ENCODE peak calls at places on chromosomes 5 and 9, in six cellular contexts. T, X, J, H, G and F are unnamed samples.

GRCh38 chr9:134708672-134709038 is 67.1 kb downstream of the COL5A1 start:
- DNase-seq in X (no peak), T (no peak), G (no peak), J (no peak), H (no peak), F (no peak)

GRCh38 chr5:138064526-138064925 is 19.3 kb upstream of the WNT8A start:
- DNase-seq in G (no peak), J (no peak), X (no peak), H (no peak), T (no peak), F (no peak)

GRCh38 chr5:64972591-64972990 is 203.9 kb downstream of the CWC27 start:
- DNase-seq in J (no peak), X (no peak), H (no peak), T (peak), G (no peak), F (no peak)

GRCh38 chr9:2271426-2271825 is 256.3 kb downstream of the SMARCA2 start:
- DNase-seq in X (no peak), J (peak), G (no peak), H (no peak), T (no peak), F (peak)

GRCh38 chr5:8458038-8458383 is 589.1 kb downstream of the MTRR start:
- DNase-seq in T (peak), X (no peak), G (no peak), H (no peak), J (no peak), F (no peak)

GRCh38 chr5:170896779-170897178 is 35.0 kb downstream of the RANBP17 start:
- DNase-seq in T (peak), J (peak), H (peak), G (no peak), X (no peak), F (peak)

GRCh38 chr9:105994970-105995369 is 300.6 kb downstream of the TMEM38B start:
- DNase-seq in X (no peak), H (no peak), G (peak), J (no peak), T (no peak), F (peak)

GRCh38 chr9:91033802-91034201 is 232.2 kb downstream of the SYK start:
- DNase-seq in J (peak), T (no peak), H (peak), G (peak), X (no peak), F (peak)

GRCh38 chr5:172437445-172438303 is 16.7 kb downstream of the SH3PXD2B start:
- DNase-seq in X (no peak), T (peak), G (peak), H (no peak), J (no peak), F (no peak)

GRCh38 chr9:91119147-91119546 is 242.6 kb downstream of the AUH start:
- DNase-seq in H (no peak), J (no peak), T (peak), G (peak), X (no peak), F (peak)

GRCh38 chr5:78604693-78605092 is 43.9 kb downstream of the LHFPL2 start:
- DNase-seq in G (no peak), J (no peak), T (no peak), H (no peak), X (no peak), F (no peak)

GRCh38 chr9:33800886-33801285 is 5.5 kb downstream of the PRSS3 start:
- DNase-seq in J (no peak), T (no peak), G (no peak), H (no peak), X (no peak), F (no peak)

GRCh38 chr9:113581865-113582697 is 118.6 kb downstream of the RGS3 start:
- DNase-seq in T (peak), X (no peak), H (no peak), G (peak), J (no peak), F (peak)

GRCh38 chr5:25006734-25007133 is 362.0 kb upstream of the CDH10 start:
- DNase-seq in G (peak), J (no peak), H (no peak), T (no peak), X (peak), F (no peak)

GRCh38 chr5:54460181-54460919 is 4.9 kb downstream of the HSPB3 start:
- DNase-seq in H (no peak), X (no peak), G (peak), J (no peak), T (peak), F (no peak)

GRCh38 chr5:9546973-9547947 is 1.4 kb upstream of the SEMA5A start:
- DNase-seq in T (peak), J (peak), H (peak), X (no peak), G (peak), F (no peak)

GRCh38 chr5:9831823-9832222 is 201.7 kb upstream of the TAS2R1 start:
- DNase-seq in T (peak), X (no peak), H (no peak), G (no peak), J (no peak), F (no peak)

GRCh38 chr5:133690746-133691145 is 78.4 kb upstream of the FSTL4 start:
- DNase-seq in X (no peak), H (no peak), G (no peak), T (no peak), J (no peak), F (no peak)

GRCh38 chr9:137057545-137057944 is 3.7 kb upstream of the ENTPD2 start:
- DNase-seq in G (no peak), T (no peak), J (no peak), X (no peak), H (no peak), F (no peak)

GRCh38 chr9:70136632-70137031 is 93.0 kb downstream of the MAMDC2 start:
- DNase-seq in X (no peak), G (no peak), J (no peak), T (peak), H (no peak), F (no peak)

GRCh38 chr5:8839361-8840055 is 706.4 kb downstream of the SEMA5A start:
- DNase-seq in J (no peak), H (no peak), X (no peak), G (no peak), T (no peak), F (no peak)

GRCh38 chr5:32168460-32169033 is 5.6 kb downstream of the GOLPH3 start:
- DNase-seq in X (no peak), T (no peak), H (no peak), G (no peak), J (no peak), F (no peak)

GRCh38 chr5:140153905-140154304 is 21.1 kb upstream of the CYSTM1 start:
- DNase-seq in T (no peak), H (no peak), G (no peak), J (no peak), X (no peak), F (no peak)

GRCh38 chr5:140151719-140152609 is 23.0 kb upstream of the CYSTM1 start:
- DNase-seq in H (no peak), T (no peak), X (no peak), G (no peak), J (no peak), F (peak)

GRCh38 chr5:140151068-140151718 is 23.8 kb upstream of the CYSTM1 start:
- DNase-seq in T (no peak), X (no peak), G (no peak), J (no peak), H (no peak), F (no peak)

GRCh38 chr5:140152610-140152999 is 22.4 kb upstream of the CYSTM1 start:
- DNase-seq in T (no peak), X (no peak), J (no peak), G (no peak), H (no peak), F (no peak)

GRCh38 chr5:140153255-140153654 is 21.7 kb upstream of the CYSTM1 start:
- DNase-seq in T (no peak), X (no peak), H (no peak), J (no peak), G (no peak), F (no peak)
- H3K14ac ChIP-seq in T (no peak), X (no peak), H (no peak), J (no peak), G (no peak), F (no peak)

GRCh38 chr9:125510980-125511379 is 196.0 kb downstream of the MAPKAP1 start:
- DNase-seq in G (no peak), J (no peak), X (no peak), T (no peak), H (no peak), F (no peak)

GRCh38 chr9:125508261-125508660 is 198.7 kb downstream of the MAPKAP1 start:
- DNase-seq in H (no peak), X (no peak), G (no peak), J (no peak), T (no peak), F (no peak)

GRCh38 chr9:125507247-125507646 is 199.8 kb downstream of the MAPKAP1 start:
- DNase-seq in G (no peak), T (no peak), X (no peak), H (no peak), J (no peak), F (no peak)

GRCh38 chr9:125511780-125512179 is 195.2 kb downstream of the MAPKAP1 start:
- DNase-seq in J (no peak), H (peak), G (no peak), T (no peak), X (no peak), F (no peak)

DNA sequence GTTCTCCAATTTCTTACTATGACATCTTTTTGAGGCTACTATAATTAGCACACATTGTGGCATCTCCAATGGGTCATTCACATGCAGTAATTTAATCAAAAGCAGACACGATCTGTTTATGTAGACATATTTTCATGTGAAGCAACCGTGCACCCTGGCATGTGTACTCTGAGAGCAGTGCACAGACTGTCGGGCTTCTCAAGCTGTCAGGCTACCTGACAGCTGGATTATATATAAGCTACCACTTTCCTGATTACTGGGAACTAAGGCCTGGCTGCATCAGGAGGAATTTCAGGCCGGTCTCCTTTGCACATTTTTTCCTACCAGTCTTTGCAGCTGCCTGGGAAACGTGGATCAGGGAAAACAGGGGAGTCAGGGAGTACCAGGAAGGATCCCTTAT is 197.5 kb downstream of the MAPKAP1 start:
- DNase-seq in H (peak), G (peak), X (no peak), T (peak), J (no peak), F (no peak)
- H3K14ac ChIP-seq in H (no peak), G (no peak), X (no peak), T (peak), J (no peak), F (no peak)

GRCh38 chr5:154829181-154829588 is 21.2 kb downstream of the FAXDC2 start:
- DNase-seq in G (no peak), J (no peak), H (no peak), X (no peak), T (no peak), F (no peak)

GRCh38 chr5:154830219-154830595 is 20.2 kb downstream of the FAXDC2 start:
- DNase-seq in G (no peak), J (no peak), X (no peak), T (no peak), H (no peak), F (no peak)

GRCh38 chr5:154830596-154830995 is 19.8 kb downstream of the FAXDC2 start:
- DNase-seq in J (no peak), X (no peak), H (no peak), T (no peak), G (no peak), F (no peak)

GRCh38 chr5:154829589-154830218 is 20.7 kb downstream of the FAXDC2 start:
- DNase-seq in X (no peak), J (no peak), H (no peak), G (no peak), T (peak), F (no peak)

DNA sequence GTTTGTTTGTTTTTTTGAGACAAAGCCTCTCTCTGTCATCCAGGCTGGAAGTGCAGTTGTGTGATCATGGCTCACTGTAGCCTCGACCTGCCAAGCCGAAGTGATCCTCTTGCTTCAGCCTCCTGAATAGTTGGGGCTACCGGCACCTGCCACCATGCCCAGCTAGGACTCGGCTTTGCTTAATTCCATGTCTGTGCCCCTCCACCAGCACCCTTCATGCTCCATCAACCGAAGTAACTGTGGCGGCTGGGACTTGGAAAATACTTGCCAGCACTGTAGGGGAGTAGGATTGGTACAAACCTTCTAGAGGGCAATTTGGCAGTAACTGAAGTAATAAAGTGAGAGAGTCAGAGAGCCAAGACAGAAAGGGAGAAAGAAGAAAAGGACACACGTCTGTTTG is 19.0 kb downstream of the FAXDC2 start:
- DNase-seq in G (no peak), T (no peak), J (no peak), X (no peak), H (no peak), F (no peak)
- H3K14ac ChIP-seq in G (no peak), T (no peak), J (no peak), X (no peak), H (no peak), F (no peak)

GRCh38 chr9:129989740-129990139 is 53.2 kb downstream of the FNBP1 start:
- DNase-seq in J (no peak), X (no peak), G (peak), H (no peak), T (peak), F (peak)
- H3K14ac ChIP-seq in J (no peak), X (no peak), G (no peak), H (no peak), T (no peak), F (no peak)

GRCh38 chr9:126549246-126550006 is 64.3 kb upstream of the LMX1B start:
- DNase-seq in T (no peak), X (no peak), J (no peak), H (no peak), G (no peak), F (no peak)
- H3K14ac ChIP-seq in T (no peak), X (no peak), J (no peak), H (no peak), G (no peak), F (no peak)

DNA sequence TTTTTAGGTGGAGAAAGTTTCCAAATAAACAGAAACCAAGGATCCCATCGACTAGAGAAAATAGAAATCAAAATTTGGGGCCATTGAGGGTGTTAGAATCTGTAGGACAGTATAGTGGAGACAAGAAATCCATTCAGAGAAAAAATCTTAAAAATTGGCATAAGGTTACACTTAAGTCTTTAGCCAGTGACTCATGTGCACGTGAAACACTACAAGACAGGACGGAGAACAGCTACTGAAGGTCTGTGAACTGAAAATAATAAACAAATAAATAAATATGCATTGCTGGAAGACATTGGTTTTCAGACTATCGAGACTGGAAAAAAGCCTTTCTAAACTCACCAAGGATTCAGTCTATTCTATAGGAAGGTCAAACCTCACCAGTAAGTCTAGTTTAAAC is 1955.5 kb downstream of the MAT2B start:
- DNase-seq in J (no peak), T (peak), X (no peak), G (peak), H (no peak), F (no peak)
- H3K14ac ChIP-seq in J (no peak), T (no peak), X (no peak), G (no peak), H (no peak), F (no peak)

GRCh38 chr9:6098431-6098830 is 83.0 kb upstream of the RANBP6 start:
- DNase-seq in G (peak), X (no peak), T (peak), J (no peak), H (no peak), F (no peak)
- H3K14ac ChIP-seq in G (no peak), X (no peak), T (no peak), J (no peak), H (no peak), F (no peak)

GRCh38 chr5:140674211-140674610 is 835 bp upstream of the DND1 start:
- DNase-seq in G (no peak), H (no peak), T (no peak), J (no peak), X (no peak), F (no peak)

GRCh38 chr5:140673187-140673976 is at the start of gene DND1:
- DNase-seq in J (peak), X (no peak), G (no peak), H (peak), T (no peak), F (no peak)

GRCh38 chr5:140674629-140675028 is 1.3 kb upstream of the DND1 start:
- DNase-seq in J (no peak), G (no peak), T (no peak), X (no peak), H (no peak), F (no peak)

GRCh38 chr5:140672455-140673186 is 755 bp downstream of the DND1 start:
- DNase-seq in H (peak), G (peak), J (peak), T (no peak), X (no peak), F (peak)

GRCh38 chr5:140671472-140672210 is 1.7 kb downstream of the DND1 start:
- DNase-seq in T (no peak), X (no peak), J (no peak), G (no peak), H (no peak), F (no peak)
- H3K14ac ChIP-seq in T (no peak), X (no peak), J (no peak), G (no peak), H (no peak), F (no peak)

GRCh38 chr9:117276444-117276843 is 138.4 kb downstream of the ASTN2 start:
- DNase-seq in X (no peak), T (no peak), H (no peak), G (no peak), J (no peak), F (no peak)
- H3K14ac ChIP-seq in X (no peak), T (no peak), H (no peak), G (no peak), J (no peak), F (no peak)

DNA sequence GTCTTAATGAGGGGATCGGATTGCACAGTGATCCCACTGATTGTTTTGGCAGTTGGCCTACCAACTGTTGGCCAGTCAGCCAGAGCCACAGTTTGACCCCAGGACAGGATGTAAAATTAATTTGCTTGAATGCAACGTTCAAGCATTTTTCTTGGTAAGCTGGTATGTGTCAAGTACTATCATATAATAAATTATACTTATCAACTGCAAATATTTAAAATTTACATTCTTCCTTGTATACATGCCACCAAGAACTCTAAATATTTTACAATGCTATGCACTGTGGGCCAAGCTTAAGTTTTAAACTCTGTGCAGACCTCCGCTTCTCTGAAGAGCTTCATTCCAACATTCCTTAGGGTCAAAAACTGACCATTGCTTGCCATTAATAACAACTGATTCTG is 80.4 kb upstream of the OSMR start:
- DNase-seq in J (no peak), X (no peak), H (no peak), G (no peak), T (peak), F (peak)
- H3K14ac ChIP-seq in J (no peak), X (no peak), H (no peak), G (no peak), T (no peak), F (no peak)